ENCODE peak calls at places on chromosomes 4 and X, in nine cellular contexts. S is GM12891; Y is stimulated activated naive B cell treated with anti-CD40 and anti-IgM and Interleukin-4, amounts not matched to agents 10 μg/mL and 1 μg/mL and 100 μg/mL, for 72 hours; J is GM12865; L is HS-27A; F is nephron progenitor cell; M is activated CD8-positive, alpha-beta memory T cell treated with anti-CD3 and anti-CD28 coated beads for 1 hour; H is HS-5; I is T-helper 1 cell. A is an unnamed sample.

GRCh38 chrX:153968754-153969124 is 2.9 kb downstream of the HCFC1 start:
- DNase-seq in S (no peak), Y (no peak), J (peak), L (no peak), F (peak), M (no peak), H (no peak), I (peak), A (no peak)

GRCh38 chrX:11591712-11592351 is 73.9 kb downstream of the ARHGAP6 start:
- DNase-seq in S (no peak), Y (no peak), J (peak), L (no peak), F (no peak), M (no peak), H (no peak), I (no peak), A (no peak)

GRCh38 chr4:189121336-189121735 is 819.3 kb upstream of the FRG1 start:
- DNase-seq in S (no peak), Y (no peak), J (no peak), L (no peak), F (no peak), M (no peak), H (no peak), I (no peak), A (no peak)

GRCh38 chr4:122012735-122013134 is 60.9 kb upstream of the TRPC3 start:
- DNase-seq in S (no peak), Y (no peak), J (no peak), L (no peak), F (no peak), M (no peak), H (peak), I (no peak), A (peak)

GRCh38 chr4:152983774-152984411 is 47.8 kb downstream of the FHDC1 start:
- DNase-seq in S (no peak), Y (no peak), J (no peak), L (no peak), F (no peak), M (no peak), H (peak), I (no peak), A (no peak)

GRCh38 chrX:109487640-109488039 is 5.8 kb upstream of the GUCY2F start:
- DNase-seq in S (no peak), Y (peak), J (peak), L (no peak), F (no peak), M (no peak), H (no peak), I (no peak), A (no peak)

GRCh38 chr4:6732441-6733357 is 16.7 kb downstream of the BLOC1S4 start:
- DNase-seq in S (no peak), Y (no peak), J (no peak), L (no peak), F (no peak), M (no peak), H (no peak), I (no peak), A (peak)

GRCh38 chr4:93299116-93299515 is 529.4 kb upstream of the ATOH1 start:
- DNase-seq in S (no peak), Y (no peak), J (peak), L (no peak), F (no peak), M (no peak), H (no peak), I (no peak), A (no peak)

GRCh38 chr4:110742148-110742547 is 119.3 kb upstream of the PITX2 start:
- DNase-seq in S (no peak), Y (no peak), J (no peak), L (peak), F (no peak), M (no peak), H (no peak), I (no peak), A (no peak)

GRCh38 chrX:73867144-73867543 is 304.1 kb downstream of the CHIC1 start:
- DNase-seq in S (no peak), Y (no peak), J (no peak), L (no peak), F (no peak), M (no peak), H (no peak), I (no peak), A (no peak)

GRCh38 chr4:127709456-127709855 is 20.7 kb upstream of the SLC25A31 start:
- DNase-seq in S (no peak), Y (no peak), J (no peak), L (no peak), F (no peak), M (no peak), H (no peak), I (no peak), A (no peak)

GRCh38 chrX:70088791-70089190 is 26.5 kb downstream of the OTUD6A start:
- DNase-seq in S (no peak), Y (no peak), J (no peak), L (no peak), F (no peak), M (no peak), H (no peak), I (no peak), A (no peak)

GRCh38 chr4:99404595-99405287 is 30.4 kb downstream of the ADH7 start:
- DNase-seq in S (peak), Y (peak), J (peak), L (peak), F (no peak), M (no peak), H (peak), I (no peak), A (peak)

GRCh38 chrX:106931831-106932491 is 11.8 kb downstream of the CLDN2 start:
- DNase-seq in S (no peak), Y (no peak), J (no peak), L (no peak), F (no peak), M (no peak), H (no peak), I (no peak), A (no peak)

GRCh38 chr4:175330236-175330635 is 412.1 kb downstream of the ADAM29 start:
- DNase-seq in S (no peak), Y (no peak), J (no peak), L (no peak), F (no peak), M (no peak), H (no peak), I (no peak), A (peak)

GRCh38 chr4:145804134-145804533 is 124.2 kb downstream of the C4orf51 start:
- DNase-seq in S (no peak), Y (no peak), J (no peak), L (no peak), F (no peak), M (no peak), H (peak), I (no peak), A (peak)

GRCh38 chrX:147069926-147070325 is 255.4 kb upstream of the CXorf51A start:
- DNase-seq in S (no peak), Y (no peak), J (no peak), L (no peak), F (no peak), M (no peak), H (no peak), I (no peak), A (no peak)

GRCh38 chrX:39760930-39761329 is 336.8 kb downstream of the BCOR start:
- DNase-seq in S (no peak), Y (no peak), J (no peak), L (no peak), F (no peak), M (no peak), H (no peak), I (no peak), A (no peak)

GRCh38 chrX:87003031-87003430 is 514.6 kb upstream of the KLHL4 start:
- DNase-seq in S (no peak), Y (no peak), J (no peak), L (no peak), F (no peak), M (no peak), H (no peak), I (no peak), A (no peak)

GRCh38 chrX:108001218-108001814 is 19.1 kb upstream of the TEX13B start:
- DNase-seq in S (no peak), Y (no peak), J (peak), L (no peak), F (peak), M (no peak), H (no peak), I (no peak), A (peak)

GRCh38 chr4:7828011-7828720 is 111.5 kb downstream of the AFAP1 start:
- DNase-seq in S (no peak), Y (no peak), J (peak), L (no peak), F (peak), M (peak), H (peak), I (peak), A (peak)

GRCh38 chr4:56330691-56331090 is 56.6 kb downstream of the AASDH start:
- DNase-seq in S (no peak), Y (no peak), J (no peak), L (no peak), F (no peak), M (no peak), H (no peak), I (no peak), A (no peak)

GRCh38 chrX:64394059-64394873 is 986 bp downstream of the MTMR8 start:
- DNase-seq in S (no peak), Y (no peak), J (no peak), L (no peak), F (no peak), M (no peak), H (no peak), I (no peak), A (no peak)

GRCh38 chr4:67198757-67199156 is 346.5 kb downstream of the CENPC start:
- DNase-seq in S (no peak), Y (no peak), J (peak), L (peak), F (no peak), M (no peak), H (peak), I (no peak), A (no peak)

GRCh38 chrX:68693481-68694410 is 46.3 kb downstream of the STARD8 start:
- DNase-seq in S (no peak), Y (no peak), J (peak), L (no peak), F (peak), M (no peak), H (no peak), I (no peak), A (no peak)

GRCh38 chr4:140049924-140050681 is 103.9 kb downstream of the MAML3 start:
- DNase-seq in S (no peak), Y (no peak), J (peak), L (no peak), F (peak), M (no peak), H (no peak), I (no peak), A (no peak)